ENCODE peak calls at places on chromosomes 11 and 22, in six cellular contexts. I, O, L, K, F and Z are unnamed samples.

GRCh38 chr22:49113758-49114157 is 713.9 kb downstream of the BRD1 start:
- DNase-seq in I (no peak), O (no peak), L (no peak), K (no peak), F (no peak), Z (no peak)

GRCh38 chr22:22936190-22936914 is 48.7 kb downstream of the IGLL5 start:
- DNase-seq in I (no peak), O (no peak), L (no peak), K (no peak), F (no peak), Z (no peak)

GRCh38 chr11:123381817-123382554 is 48.1 kb upstream of the GRAMD1B start:
- DNase-seq in I (no peak), O (no peak), L (no peak), K (no peak), F (no peak), Z (peak; percentile 92)

GRCh38 chr11:116112031-116112935 is 608.1 kb upstream of the CADM1 start:
- DNase-seq in I (no peak), O (no peak), L (no peak), K (no peak), F (no peak), Z (no peak)

GRCh38 chr11:60634151-60634550 is 65.3 kb upstream of the MS4A8 start:
- DNase-seq in I (peak; percentile 25), O (peak; percentile 1), L (peak; percentile 36), K (peak; percentile 66), F (no peak), Z (peak; percentile 19)

GRCh38 chr11:110939471-110939870 is 227.2 kb upstream of the ARHGAP20 start:
- DNase-seq in I (no peak), O (no peak), L (no peak), K (no peak), F (no peak), Z (no peak)

GRCh38 chr22:46638601-46639431 is 18.6 kb downstream of the GRAMD4 start:
- DNase-seq in I (no peak), O (no peak), L (no peak), K (no peak), F (peak; percentile 99), Z (no peak)

GRCh38 chr11:70705930-70706329 is 307.6 kb downstream of the CTTN start:
- DNase-seq in I (no peak), O (no peak), L (no peak), K (no peak), F (no peak), Z (no peak)

GRCh38 chr11:101127348-101127698 is 2.3 kb downstream of the PGR start:
- DNase-seq in I (peak; percentile 34), O (no peak), L (peak; percentile 16), K (peak; percentile 76), F (no peak), Z (no peak)

GRCh38 chr11:61949169-61950034 is 749 bp upstream of the BEST1 start:
- DNase-seq in I (peak; percentile 95), O (peak; percentile 81), L (no peak), K (no peak), F (peak; percentile 54), Z (no peak)

GRCh38 chr11:2382129-2382517 is 5.0 kb downstream of the CD81 start:
- DNase-seq in I (no peak), O (no peak), L (no peak), K (no peak), F (no peak), Z (no peak)

GRCh38 chr11:2384723-2385041 is 7.6 kb downstream of the CD81 start:
- DNase-seq in I (no peak), O (no peak), L (no peak), K (no peak), F (no peak), Z (no peak)

GRCh38 chr11:2381494-2382128 is 4.5 kb downstream of the CD81 start:
- DNase-seq in I (no peak), O (no peak), L (no peak), K (no peak), F (no peak), Z (no peak)

GRCh38 chr11:2383823-2384722 is 7.0 kb downstream of the CD81 start:
- DNase-seq in I (peak; percentile 89), O (no peak), L (no peak), K (peak; percentile 68), F (no peak), Z (peak; percentile 39)

DNA sequence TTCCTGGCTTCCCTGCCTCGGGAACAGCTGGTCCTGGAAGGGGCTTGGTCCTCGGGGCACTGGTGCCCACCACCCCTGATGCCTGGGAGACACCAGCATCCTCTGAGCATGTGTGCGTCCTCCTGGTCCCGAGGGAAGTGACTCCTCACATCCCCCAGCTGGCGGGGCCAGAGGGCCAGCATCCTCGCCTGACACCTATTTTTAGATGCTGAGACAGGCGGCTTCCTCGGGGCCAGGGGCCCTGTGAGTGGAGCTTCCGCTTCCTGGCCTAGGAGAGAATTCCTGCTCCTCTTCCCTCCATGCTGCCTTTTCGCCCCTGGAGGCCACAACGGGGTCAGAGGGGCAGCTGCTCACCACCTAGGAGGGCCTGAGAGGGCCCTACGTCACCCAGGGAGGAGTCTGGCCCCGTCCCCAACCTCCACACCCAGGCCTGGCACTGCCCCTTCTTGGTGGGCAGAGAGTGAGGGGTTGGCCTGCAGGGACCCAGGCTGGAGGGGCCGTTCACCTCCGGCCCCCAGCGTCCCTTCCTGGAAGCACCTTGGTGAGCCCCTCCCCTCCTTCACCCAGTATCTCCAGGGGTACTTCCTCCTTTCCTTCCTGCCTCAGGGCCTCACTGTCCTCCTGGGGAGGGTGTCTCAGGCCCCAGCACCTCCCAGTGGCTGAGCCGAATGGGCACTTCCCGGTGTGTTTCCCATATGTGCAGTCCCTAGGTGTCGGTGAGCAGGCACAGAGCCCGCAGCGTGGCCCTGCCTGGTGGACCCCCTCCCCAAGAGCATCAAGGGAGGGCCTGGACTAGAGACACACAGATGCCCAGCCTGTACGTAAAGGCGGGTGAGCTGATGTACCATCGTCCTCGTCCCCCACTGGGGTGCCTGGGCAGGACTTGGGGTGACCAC is 6.1 kb downstream of the CD81 start:
- DNase-seq in I (no peak), O (no peak), L (no peak), K (no peak), F (no peak), Z (no peak)
- TF ChIP-seq ZNF274 in I (no peak), O (no peak), L (no peak), K (no peak), F (no peak), Z (no peak)

GRCh38 chr11:76150141-76150540 is 56.2 kb downstream of the WNT11 start:
- DNase-seq in I (no peak), O (no peak), L (no peak), K (no peak), F (no peak), Z (no peak)

GRCh38 chr11:76151561-76152085 is 54.7 kb downstream of the WNT11 start:
- DNase-seq in I (peak; percentile 12), O (no peak), L (no peak), K (no peak), F (no peak), Z (no peak)

GRCh38 chr11:76148207-76148606 is 58.1 kb downstream of the WNT11 start:
- DNase-seq in I (no peak), O (no peak), L (no peak), K (no peak), F (no peak), Z (no peak)

GRCh38 chr11:76148941-76149613 is 57.2 kb downstream of the WNT11 start:
- DNase-seq in I (peak; percentile 16), O (no peak), L (no peak), K (no peak), F (peak; percentile 79), Z (no peak)

DNA sequence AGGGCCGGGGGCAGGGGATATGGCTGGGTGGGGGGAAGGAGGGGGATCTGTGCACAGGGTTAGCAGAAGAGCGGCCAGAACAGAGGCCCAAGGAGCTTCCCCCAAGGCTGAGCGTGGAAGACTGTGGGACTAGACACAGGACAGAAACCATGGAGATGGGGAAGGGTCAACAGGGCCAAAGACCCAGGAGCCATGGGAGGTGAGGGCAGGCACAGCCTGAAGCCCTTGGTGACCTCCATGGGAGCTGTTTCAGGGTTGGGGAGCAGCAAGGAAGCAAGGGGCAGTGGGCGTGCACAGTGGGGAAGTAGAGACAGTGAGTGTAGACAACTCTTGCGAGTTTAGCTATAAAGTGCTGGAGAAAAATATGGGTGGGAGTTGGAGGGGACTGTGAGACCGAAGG is 56.6 kb downstream of the WNT11 start:
- DNase-seq in I (no peak), O (no peak), L (no peak), K (no peak), F (no peak), Z (no peak)
- TF ChIP-seq ZNF274 in I (no peak), O (no peak), L (no peak), K (no peak), F (no peak), Z (no peak)

GRCh38 chr11:46353706-46354105 is 6.4 kb downstream of the DGKZ start:
- DNase-seq in I (no peak), O (no peak), L (no peak), K (no peak), F (no peak), Z (no peak)

GRCh38 chr11:46360878-46361277 is 13.6 kb downstream of the DGKZ start:
- DNase-seq in I (no peak), O (no peak), L (no peak), K (no peak), F (no peak), Z (no peak)

GRCh38 chr11:46356911-46357482 is 9.7 kb downstream of the DGKZ start:
- DNase-seq in I (no peak), O (no peak), L (no peak), K (no peak), F (no peak), Z (no peak)

GRCh38 chr11:46359936-46360335 is 12.7 kb downstream of the DGKZ start:
- DNase-seq in I (no peak), O (no peak), L (no peak), K (no peak), F (no peak), Z (no peak)

GRCh38 chr11:46357483-46357936 is 10.2 kb downstream of the DGKZ start:
- DNase-seq in I (no peak), O (no peak), L (no peak), K (no peak), F (no peak), Z (no peak)
- TF ChIP-seq ZNF274 in I (no peak), O (no peak), L (no peak), K (no peak), F (no peak), Z (no peak)

DNA sequence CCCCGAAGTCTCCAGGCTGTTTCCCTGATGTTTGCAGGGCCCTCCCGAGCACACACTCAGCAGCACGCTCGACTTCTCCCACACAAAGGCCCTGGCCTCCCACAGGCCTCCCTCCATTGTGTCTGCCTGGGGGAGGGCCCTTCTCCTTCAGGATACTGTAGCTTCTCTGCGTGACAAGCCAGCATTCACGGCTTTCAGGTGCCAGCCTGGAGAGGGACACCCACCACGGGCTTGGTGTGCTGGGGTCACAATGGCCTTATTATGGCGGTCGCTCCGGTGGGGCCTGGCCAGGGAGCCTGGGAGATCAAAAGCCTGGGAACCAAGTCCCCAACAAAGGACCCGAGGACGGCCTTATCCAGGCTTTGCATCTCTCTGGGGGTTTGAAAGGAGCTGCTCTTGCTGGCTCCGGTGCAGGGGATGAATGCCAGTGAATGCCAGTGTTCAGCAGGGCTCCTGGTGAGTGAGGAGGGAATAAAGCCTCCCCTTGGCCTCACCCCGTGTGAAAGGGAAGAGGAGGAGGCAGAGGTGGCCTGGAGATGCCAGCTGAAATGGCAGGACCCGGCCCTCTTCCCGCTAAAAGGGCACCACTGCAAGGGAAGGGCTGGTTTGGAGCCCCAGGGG is 55.0 kb downstream of the TRAF6 start:
- DNase-seq in I (no peak), O (no peak), L (peak; percentile 16), K (peak; percentile 55), F (no peak), Z (no peak)
- TF ChIP-seq ZNF274 in I (no peak), O (no peak), L (no peak), K (no peak), F (no peak), Z (no peak)